ENCODE peak calls at places on chromosomes 11 and 22, in six cellular contexts. T, E, M, N, Y and X are unnamed samples.
A peak's percentile ranks its signal among the peaks of the same experiment; 100 is the strongest.

GRCh38 chr11:130383363-130384168 is 44.8 kb downstream of the ADAMTS8 start:
- DNase-seq in T (no peak), M (peak; percentile 98), N (no peak), Y (peak; percentile 41), E (no peak), X (no peak)

GRCh38 chr22:50222508-50222907 is 21.7 kb downstream of the SELENOO start:
- DNase-seq in M (no peak), E (no peak), T (no peak), N (no peak), Y (no peak), X (no peak)

GRCh38 chr11:5564259-5565019 is 16.1 kb upstream of the OR52H1 start:
- DNase-seq in N (no peak), Y (no peak), E (no peak), T (no peak), M (no peak), X (no peak)

GRCh38 chr11:130295657-130296056 is 19.1 kb downstream of the ZBTB44 start:
- DNase-seq in Y (no peak), E (no peak), T (no peak), M (no peak), N (no peak), X (no peak)

GRCh38 chr22:18987765-18988164 is 51.7 kb upstream of the PRODH start:
- DNase-seq in E (peak; percentile 48), T (no peak), N (no peak), M (no peak), Y (peak; percentile 35), X (no peak)

GRCh38 chr11:63785823-63786222 is 17.2 kb upstream of the ZFTA start:
- DNase-seq in N (no peak), M (no peak), Y (no peak), E (no peak), T (no peak), X (no peak)

GRCh38 chr11:36510567-36511020 is 522 bp upstream of the TRAF6 start:
- DNase-seq in N (no peak), M (peak; percentile 39), Y (no peak), T (no peak), E (no peak), X (no peak)

GRCh38 chr11:128323381-128323780 is 264.0 kb downstream of the ETS1 start:
- DNase-seq in Y (peak; percentile 59), M (no peak), T (no peak), E (no peak), N (no peak), X (no peak)

GRCh38 chr11:77071077-77071476 is 4.3 kb downstream of the CAPN5 start:
- DNase-seq in M (no peak), E (no peak), N (no peak), Y (no peak), T (peak; percentile 43), X (no peak)

GRCh38 chr11:114081641-114082414 is 22.3 kb downstream of the ZBTB16 start:
- DNase-seq in T (no peak), M (no peak), E (no peak), Y (no peak), N (no peak), X (no peak)

GRCh38 chr11:35658028-35658948 is 4.3 kb upstream of the TRIM44 start:
- DNase-seq in M (peak; percentile 63), E (no peak), T (no peak), Y (no peak), N (no peak), X (no peak)

GRCh38 chr11:8019671-8020597 is 32.8 kb downstream of the EIF3F start:
- DNase-seq in E (peak; percentile 24), T (no peak), N (no peak), M (no peak), Y (peak; percentile 36), X (peak; percentile 40)

GRCh38 chr22:48642550-48642949 is 1185.1 kb downstream of the BRD1 start:
- DNase-seq in M (no peak), N (no peak), Y (no peak), E (no peak), T (no peak), X (no peak)

GRCh38 chr11:122032317-122032716 is 83.7 kb downstream of the BLID start:
- DNase-seq in E (no peak), M (no peak), Y (no peak), T (no peak), N (no peak), X (no peak)

GRCh38 chr11:78802058-78802633 is 227.5 kb upstream of the NARS2 start:
- DNase-seq in M (peak; percentile 32), Y (peak; percentile 76), T (no peak), E (no peak), N (no peak), X (no peak)

GRCh38 chr11:95095858-95096587 is 6.4 kb downstream of the ENDOD1 start:
- DNase-seq in M (peak; percentile 57), N (peak; percentile 77), T (no peak), Y (no peak), E (no peak), X (no peak)

GRCh38 chr11:33179431-33179830 is 18.2 kb upstream of the CSTF3 start:
- DNase-seq in N (no peak), Y (no peak), T (no peak), M (no peak), E (no peak), X (no peak)

GRCh38 chr22:50473855-50474671 is 772 bp downstream of the SBF1 start:
- DNase-seq in E (peak; percentile 44), T (peak; percentile 67), M (peak; percentile 10), Y (peak; percentile 69), N (no peak), X (peak; percentile 66)

DNA sequence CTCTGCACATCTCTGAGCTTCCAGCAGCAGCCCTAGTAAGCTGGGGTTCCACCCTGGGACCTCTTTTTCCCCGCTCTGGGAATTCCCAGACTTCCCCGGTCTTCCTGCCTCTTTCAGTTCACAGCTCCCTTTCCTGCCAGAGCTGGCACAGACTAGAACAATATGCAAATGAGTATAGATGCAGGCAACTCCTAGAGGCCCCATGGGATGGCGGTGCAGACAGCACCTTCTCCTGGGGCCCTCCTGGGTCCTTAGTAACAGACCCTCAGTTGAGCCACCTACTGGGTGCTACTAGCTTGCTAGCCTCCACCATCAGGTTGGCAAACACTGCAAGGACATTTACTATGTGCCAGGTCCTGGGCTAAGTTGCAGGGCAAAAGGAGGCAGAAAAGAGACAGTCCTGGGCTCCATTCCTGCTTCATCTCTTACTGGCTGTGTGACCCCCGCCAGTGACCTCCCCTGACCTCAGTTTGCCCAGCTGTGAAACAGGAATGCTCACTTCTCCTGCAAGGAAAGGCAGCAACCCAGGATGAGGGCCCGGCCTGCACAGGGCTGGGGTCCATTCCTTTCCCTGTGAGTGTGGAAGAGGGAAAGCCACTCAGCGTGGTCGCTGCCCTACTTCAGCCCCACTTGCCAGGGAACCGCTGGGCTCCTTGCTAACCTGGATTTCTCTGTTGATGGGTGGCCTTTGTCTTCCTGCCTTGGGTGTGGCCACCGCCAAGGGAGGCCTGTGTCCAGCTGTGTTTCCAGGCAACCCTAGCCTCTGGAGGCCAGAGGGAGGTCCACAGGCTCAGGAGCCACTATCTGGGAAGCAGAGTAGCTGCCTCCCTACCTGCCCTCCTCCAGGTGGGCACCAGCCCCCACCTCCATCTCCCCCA is 7.3 kb downstream of the RELT start:
- DNase-seq in Y (no peak), T (no peak), N (no peak), M (no peak), E (no peak), X (no peak)
- TF ChIP-seq CTCF in Y (no peak), T (no peak), N (peak; percentile 32), M (no peak), E (no peak), X (no peak)

GRCh38 chr11:62727833-62728721 is at the start of gene TTC9C:
- DNase-seq in N (peak; percentile 86), T (peak; percentile 94), M (peak; percentile 99), E (peak; percentile 81), Y (peak; percentile 98), X (peak; percentile 85)
- TF ChIP-seq CTCF in N (no peak), T (no peak), M (no peak), E (no peak), Y (no peak), X (no peak)

GRCh38 chr11:81573367-81573766 is 1160.3 kb downstream of the FAM181B start:
- DNase-seq in E (no peak), M (no peak), N (no peak), Y (peak; percentile 10), T (no peak), X (no peak)

GRCh38 chr11:81574301-81574700 is 1159.4 kb downstream of the FAM181B start:
- DNase-seq in M (no peak), Y (no peak), N (no peak), T (no peak), E (no peak), X (no peak)

GRCh38 chr11:81570669-81571068 is 1163.0 kb downstream of the FAM181B start:
- DNase-seq in N (no peak), E (no peak), Y (no peak), T (no peak), M (no peak), X (no peak)

GRCh38 chr11:81569999-81570398 is 1163.7 kb downstream of the FAM181B start:
- DNase-seq in Y (no peak), N (no peak), T (no peak), E (no peak), M (no peak), X (no peak)
- TF ChIP-seq CTCF in Y (no peak), N (no peak), T (no peak), E (no peak), M (peak; percentile 12), X (peak; percentile 22)

DNA sequence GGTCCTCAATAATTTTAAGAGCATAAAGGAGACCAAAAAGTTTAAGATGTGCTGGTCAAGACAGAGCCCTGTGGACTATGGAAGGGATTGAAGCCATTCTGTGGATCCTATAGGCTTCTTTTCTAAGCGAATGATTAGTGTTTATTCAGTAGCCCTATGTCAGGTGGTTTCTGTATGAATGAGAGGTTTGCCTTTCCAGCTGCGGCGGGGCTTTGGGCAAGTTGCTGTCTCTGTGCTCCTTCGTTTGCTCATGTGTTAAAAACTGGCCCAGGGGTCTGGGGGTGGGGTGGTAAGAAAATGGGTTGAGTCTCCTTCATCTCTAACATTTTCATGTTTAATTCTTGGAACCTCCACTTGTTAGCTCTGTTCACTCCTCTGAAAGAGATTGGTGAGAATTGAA is 105.3 kb downstream of the PTPRJ start:
- DNase-seq in N (no peak), E (no peak), M (no peak), Y (no peak), T (no peak), X (no peak)
- TF ChIP-seq CTCF in N (no peak), E (no peak), M (no peak), Y (no peak), T (no peak), X (no peak)

DNA sequence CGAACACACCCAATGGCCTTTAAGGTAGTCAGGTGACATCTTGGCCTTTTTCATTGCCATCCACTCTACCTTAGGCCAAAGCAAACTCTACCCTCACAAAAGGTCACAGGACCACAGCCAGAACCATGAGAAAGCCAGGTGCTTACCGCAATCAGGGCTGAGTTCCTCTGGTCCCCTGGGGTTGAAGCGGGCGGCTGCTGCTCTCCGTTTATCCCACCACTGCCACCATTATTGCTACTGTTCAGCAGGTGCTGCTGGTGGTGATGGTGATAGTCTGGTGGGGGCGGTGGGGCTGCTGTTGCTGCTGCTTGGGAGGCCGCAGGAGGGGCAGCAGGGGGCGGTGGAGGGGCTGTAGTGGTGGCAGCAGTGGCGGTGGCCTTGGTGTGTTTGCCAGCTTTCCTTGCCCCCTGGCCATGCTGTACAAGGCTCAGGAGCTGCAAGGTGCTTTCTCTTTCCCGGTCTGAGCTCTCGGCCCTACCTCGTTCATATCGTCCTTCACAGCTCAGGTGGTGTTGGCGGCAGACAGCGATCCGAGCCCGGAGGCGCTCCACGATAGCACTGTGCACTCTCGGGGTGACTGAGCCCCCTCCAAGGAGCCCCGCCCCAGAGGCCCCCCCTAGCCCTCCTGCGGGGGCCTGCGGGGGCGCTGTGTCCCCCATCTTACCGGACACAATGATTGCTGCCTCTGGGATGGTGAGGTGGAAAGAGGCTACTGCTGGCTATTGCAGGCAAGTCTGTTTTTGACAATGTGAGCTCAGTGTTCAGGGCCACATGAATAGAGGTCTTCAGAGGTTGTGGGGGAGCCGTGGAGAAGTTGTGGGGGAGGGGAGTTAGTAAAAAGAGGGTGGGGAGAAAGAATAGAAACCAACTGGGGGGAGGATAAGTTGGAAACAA is 1.5 kb downstream of the MAML2 start:
- DNase-seq in E (peak; percentile 75), Y (no peak), N (peak; percentile 86), M (peak; percentile 52), T (peak; percentile 81), X (peak; percentile 24)
- TF ChIP-seq CTCF in E (peak; percentile 36), Y (peak; percentile 51), N (peak; percentile 58), M (peak; percentile 73), T (peak; percentile 31), X (no peak)